ENCODE peak calls at places on chromosome 2, in ten cellular contexts. X is dorsolateral prefrontal cortex; M is fibroblast of lung; O is lung; L is cardiac muscle cell; N is effector memory CD4-positive, alpha-beta T cell; H is choroid plexus epithelial cell; R is foreskin fibroblast; Y is WERI-Rb-1; G is fibroblast of the aortic adventitia. F is an unnamed sample.

GRCh38 chr2:218658671-218659257 is 659 bp downstream of the ZNF142 start:
- DNase-seq in X (no peak), M (peak), O (peak), L (peak), N (peak), H (peak), R (no peak), Y (peak), G (peak), F (peak)

GRCh38 chr2:31110998-31111397 is 27.2 kb downstream of the GALNT14 start:
- DNase-seq in X (no peak), M (no peak), O (no peak), L (no peak), N (no peak), H (no peak), R (no peak), Y (no peak), G (no peak), F (no peak)

GRCh38 chr2:223897669-223898314 is 47.3 kb downstream of the WDFY1 start:
- DNase-seq in X (no peak), M (no peak), O (no peak), L (no peak), N (no peak), H (no peak), R (no peak), Y (no peak), G (no peak), F (peak)

GRCh38 chr2:120669121-120669952 is 66.3 kb upstream of the GLI2 start:
- DNase-seq in X (no peak), M (peak), O (peak), L (peak), N (no peak), H (peak), R (peak), Y (peak), G (peak), F (no peak)

GRCh38 chr2:43185146-43185545 is 41.3 kb downstream of the ZFP36L2 start:
- DNase-seq in X (no peak), M (peak), O (no peak), L (no peak), N (no peak), H (no peak), R (no peak), Y (no peak), G (no peak), F (no peak)

GRCh38 chr2:230411484-230412368 is 4.3 kb upstream of the SP100 start:
- DNase-seq in X (peak), M (peak), O (peak), L (peak), N (peak), H (peak), R (peak), Y (peak), G (peak), F (peak)

GRCh38 chr2:25386662-25387478 is 45.1 kb upstream of the DNMT3A start:
- DNase-seq in X (no peak), M (no peak), O (no peak), L (no peak), N (no peak), H (no peak), R (no peak), Y (peak), G (no peak), F (no peak)

GRCh38 chr2:25301453-25302352 is 40.0 kb downstream of the DNMT3A start:
- DNase-seq in X (no peak), M (peak), O (no peak), L (peak), N (peak), H (peak), R (peak), Y (no peak), G (peak), F (peak)

GRCh38 chr2:102041351-102041750 is 49.6 kb downstream of the IL1R2 start:
- DNase-seq in X (no peak), M (no peak), O (no peak), L (peak), N (no peak), H (peak), R (peak), Y (no peak), G (peak), F (no peak)

GRCh38 chr2:39665811-39666488 is at the start of gene TMEM178A:
- DNase-seq in X (no peak), M (peak), O (no peak), L (peak), N (no peak), H (no peak), R (no peak), Y (peak), G (no peak), F (no peak)

GRCh38 chr2:11385222-11385621 is 40.8 kb upstream of the ROCK2 start:
- DNase-seq in X (no peak), M (no peak), O (no peak), L (no peak), N (no peak), H (no peak), R (no peak), Y (no peak), G (no peak), F (no peak)

GRCh38 chr2:214881647-214882205 is 72.2 kb upstream of the BARD1 start:
- DNase-seq in X (no peak), M (peak), O (no peak), L (peak), N (no peak), H (peak), R (no peak), Y (no peak), G (peak), F (no peak)

GRCh38 chr2:171608168-171608567 is 79.1 kb upstream of the DYNC1I2 start:
- DNase-seq in X (no peak), M (no peak), O (no peak), L (no peak), N (no peak), H (no peak), R (no peak), Y (no peak), G (no peak), F (no peak)

GRCh38 chr2:111106720-111107119 is 14.0 kb upstream of the BCL2L11 start:
- DNase-seq in X (no peak), M (no peak), O (no peak), L (no peak), N (no peak), H (no peak), R (no peak), Y (no peak), G (no peak), F (no peak)

GRCh38 chr2:168851674-168852320 is 38.4 kb downstream of the SPC25 start:
- DNase-seq in X (peak), M (peak), O (no peak), L (peak), N (no peak), H (peak), R (peak), Y (no peak), G (peak), F (no peak)

GRCh38 chr2:218886461-218886947 is 5.9 kb downstream of the WNT10A start:
- DNase-seq in X (peak), M (no peak), O (no peak), L (no peak), N (no peak), H (no peak), R (no peak), Y (peak), G (no peak), F (no peak)

GRCh38 chr2:196113061-196113974 is 44.7 kb upstream of the DNAH7 start:
- DNase-seq in X (no peak), M (peak), O (no peak), L (peak), N (no peak), H (peak), R (peak), Y (no peak), G (peak), F (no peak)

GRCh38 chr2:20247084-20247483 is 22.2 kb upstream of the SDC1 start:
- DNase-seq in X (no peak), M (no peak), O (no peak), L (no peak), N (no peak), H (no peak), R (no peak), Y (no peak), G (no peak), F (no peak)

GRCh38 chr2:179861027-179861776 is at the start of gene ZNF385B:
- DNase-seq in X (peak), M (peak), O (no peak), L (peak), N (no peak), H (peak), R (peak), Y (peak), G (peak), F (no peak)

GRCh38 chr2:190357596-190357995 is 14.2 kb downstream of the INPP1 start:
- DNase-seq in X (no peak), M (no peak), O (no peak), L (no peak), N (no peak), H (no peak), R (no peak), Y (no peak), G (no peak), F (no peak)

GRCh38 chr2:150482667-150483260 is 4.7 kb downstream of the RND3 start:
- DNase-seq in X (no peak), M (no peak), O (no peak), L (no peak), N (no peak), H (no peak), R (no peak), Y (no peak), G (peak), F (no peak)

GRCh38 chr2:33810046-33810835 is 211.1 kb upstream of the FAM98A start:
- DNase-seq in X (no peak), M (peak), O (no peak), L (no peak), N (no peak), H (no peak), R (no peak), Y (no peak), G (peak), F (no peak)

GRCh38 chr2:132598536-132598935 is 71.5 kb downstream of the LYPD1 start:
- DNase-seq in X (no peak), M (no peak), O (no peak), L (no peak), N (no peak), H (no peak), R (no peak), Y (no peak), G (no peak), F (no peak)

GRCh38 chr2:224691563-224691962 is 24.6 kb downstream of the CCDC195 start:
- DNase-seq in X (no peak), M (no peak), O (no peak), L (peak), N (no peak), H (peak), R (no peak), Y (no peak), G (peak), F (no peak)

GRCh38 chr2:73257021-73257420 is 22.9 kb downstream of the CCT7 start:
- DNase-seq in X (no peak), M (no peak), O (no peak), L (no peak), N (no peak), H (no peak), R (no peak), Y (no peak), G (no peak), F (no peak)

GRCh38 chr2:218832081-218832480 is 478 bp upstream of the PRKAG3 start:
- DNase-seq in X (no peak), M (no peak), O (no peak), L (no peak), N (no peak), H (no peak), R (no peak), Y (no peak), G (peak), F (no peak)

GRCh38 chr2:23321767-23322166 is 63.2 kb upstream of the KLHL29 start:
- DNase-seq in X (no peak), M (no peak), O (no peak), L (no peak), N (no peak), H (no peak), R (no peak), Y (no peak), G (no peak), F (no peak)

GRCh38 chr2:27356056-27356381 is 545 bp downstream of the GTF3C2 start:
- DNase-seq in X (no peak), M (peak), O (peak), L (peak), N (no peak), H (peak), R (no peak), Y (peak), G (peak), F (peak)

GRCh38 chr2:200479617-200480292 is 30.1 kb downstream of the KCTD18 start:
- DNase-seq in X (no peak), M (peak), O (no peak), L (peak), N (no peak), H (peak), R (peak), Y (no peak), G (peak), F (no peak)

GRCh38 chr2:75311993-75312392 is 112.7 kb upstream of the TACR1 start:
- DNase-seq in X (no peak), M (no peak), O (no peak), L (no peak), N (no peak), H (no peak), R (no peak), Y (peak), G (no peak), F (peak)

GRCh38 chr2:84424152-84424551 is 34.9 kb downstream of the SUCLG1 start:
- DNase-seq in X (no peak), M (no peak), O (no peak), L (peak), N (no peak), H (peak), R (no peak), Y (no peak), G (peak), F (no peak)

GRCh38 chr2:230668184-230668938 is 44.3 kb upstream of the CAB39 start:
- DNase-seq in X (no peak), M (peak), O (peak), L (no peak), N (no peak), H (peak), R (no peak), Y (peak), G (no peak), F (no peak)

GRCh38 chr2:182818541-182819308 is 47.7 kb downstream of the FRZB start:
- DNase-seq in X (no peak), M (no peak), O (no peak), L (no peak), N (no peak), H (no peak), R (no peak), Y (no peak), G (no peak), F (no peak)

GRCh38 chr2:109270758-109271305 is 141.8 kb downstream of the SH3RF3 start:
- DNase-seq in X (no peak), M (no peak), O (peak), L (peak), N (no peak), H (no peak), R (no peak), Y (no peak), G (no peak), F (no peak)

GRCh38 chr2:239299218-239299939 is 101.4 kb downstream of the HDAC4 start:
- DNase-seq in X (peak), M (no peak), O (no peak), L (no peak), N (no peak), H (no peak), R (no peak), Y (no peak), G (no peak), F (no peak)

GRCh38 chr2:43051316-43051715 is 175.1 kb downstream of the ZFP36L2 start:
- DNase-seq in X (no peak), M (peak), O (no peak), L (peak), N (no peak), H (peak), R (no peak), Y (no peak), G (peak), F (no peak)

GRCh38 chr2:42510191-42510929 is 16.6 kb upstream of the KCNG3 start:
- DNase-seq in X (no peak), M (peak), O (no peak), L (peak), N (no peak), H (peak), R (no peak), Y (no peak), G (no peak), F (no peak)

GRCh38 chr2:197279997-197280756 is 30.4 kb downstream of the ANKRD44 start:
- DNase-seq in X (no peak), M (peak), O (no peak), L (peak), N (no peak), H (peak), R (no peak), Y (no peak), G (peak), F (no peak)

GRCh38 chr2:170305711-170306110 is 127.8 kb downstream of the MYO3B start:
- DNase-seq in X (no peak), M (no peak), O (no peak), L (no peak), N (no peak), H (no peak), R (no peak), Y (no peak), G (no peak), F (no peak)
- H3K4me3 ChIP-seq in X (no peak), M (no peak), O (no peak), L (no peak), N (no peak), H (no peak), R (no peak), Y (no peak), G (no peak), F (no peak)

GRCh38 chr2:71827146-71827874 is 320.4 kb downstream of the CYP26B1 start:
- DNase-seq in X (no peak), M (no peak), O (no peak), L (no peak), N (no peak), H (no peak), R (no peak), Y (no peak), G (no peak), F (no peak)
- H3K4me3 ChIP-seq in X (no peak), M (no peak), O (no peak), L (no peak), N (no peak), H (no peak), R (no peak), Y (no peak), G (no peak), F (no peak)

GRCh38 chr2:159286709-159287441 is 372 bp upstream of the WDSUB1 start:
- DNase-seq in X (peak), M (peak), O (peak), L (peak), N (peak), H (peak), R (peak), Y (peak), G (peak), F (peak)

GRCh38 chr2:159285929-159286708 is at the start of gene WDSUB1:
- DNase-seq in X (peak), M (peak), O (peak), L (peak), N (no peak), H (peak), R (peak), Y (peak), G (peak), F (no peak)

GRCh38 chr2:159287733-159288132 is 1.2 kb upstream of the WDSUB1 start:
- DNase-seq in X (no peak), M (no peak), O (no peak), L (no peak), N (no peak), H (no peak), R (no peak), Y (no peak), G (no peak), F (no peak)

GRCh38 chr2:159283529-159283928 is 3.0 kb downstream of the WDSUB1 start:
- DNase-seq in X (no peak), M (no peak), O (no peak), L (no peak), N (no peak), H (no peak), R (no peak), Y (no peak), G (no peak), F (no peak)

DNA sequence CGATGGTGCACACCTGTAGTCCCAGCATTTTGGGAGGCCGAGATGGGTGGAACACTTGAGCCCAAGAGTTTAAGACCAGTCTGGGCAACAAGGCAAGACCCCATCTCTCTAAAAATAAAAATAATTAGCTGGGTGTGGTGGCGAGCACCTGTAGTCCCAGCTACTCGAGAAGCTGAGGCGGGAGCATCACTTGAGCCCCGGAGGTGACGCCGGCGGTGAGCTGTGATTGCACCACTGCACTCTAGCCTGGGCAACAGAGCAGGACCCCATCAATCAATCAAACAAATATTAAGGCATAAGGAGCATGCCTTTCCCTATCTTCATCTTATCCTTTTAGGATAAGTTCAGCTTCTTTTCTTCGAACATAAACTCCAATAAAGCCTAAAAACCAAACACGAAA is 1.1 kb downstream of the WDSUB1 start:
- DNase-seq in X (no peak), M (no peak), O (no peak), L (no peak), N (no peak), H (no peak), R (no peak), Y (no peak), G (no peak), F (no peak)
- H3K4me3 ChIP-seq in X (peak), M (peak), O (no peak), L (peak), N (no peak), H (peak), R (peak), Y (peak), G (peak), F (no peak)

DNA sequence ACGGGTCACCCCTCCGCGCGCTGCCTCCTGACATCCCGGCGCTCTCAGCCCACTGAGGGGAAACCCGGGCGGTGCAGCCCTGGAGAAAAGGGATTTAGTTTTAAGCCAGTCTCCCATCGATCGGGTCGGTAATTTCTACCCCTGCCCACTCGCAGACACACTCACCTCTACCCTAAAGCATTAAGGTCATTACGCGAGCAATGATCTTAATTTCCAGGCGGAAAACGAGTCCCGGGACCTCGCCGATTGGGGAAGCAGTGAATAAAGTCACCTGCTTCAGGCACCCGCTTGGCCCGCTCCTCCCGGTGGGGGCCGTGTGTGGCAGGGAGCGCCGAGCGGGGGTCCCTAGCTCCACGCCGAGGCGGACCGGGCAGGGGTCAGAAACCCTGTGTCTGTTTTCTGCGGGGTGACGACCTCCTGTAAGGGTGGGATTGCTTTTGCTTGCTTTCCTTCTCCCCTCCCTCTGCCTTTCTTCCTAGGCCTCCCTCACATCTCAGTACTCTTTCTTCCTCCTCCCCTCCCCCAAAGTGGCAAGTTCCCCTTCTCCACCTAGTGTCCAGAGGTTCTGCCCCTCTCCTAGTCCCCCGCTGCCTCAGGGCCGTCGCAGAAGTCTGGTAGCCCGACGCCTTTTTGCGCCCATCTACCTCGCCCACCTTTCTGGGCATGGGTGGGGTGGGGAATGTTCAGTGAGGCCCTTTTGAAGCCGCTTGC is 142.6 kb downstream of the MEIS1 start:
- DNase-seq in X (no peak), M (no peak), O (no peak), L (no peak), N (no peak), H (no peak), R (no peak), Y (peak), G (peak), F (no peak)
- H3K4me3 ChIP-seq in X (peak), M (peak), O (no peak), L (peak), N (no peak), H (peak), R (peak), Y (peak), G (peak), F (no peak)

F was measured in GM12864.